ENCODE peak calls at places on chromosomes 6 and 20, in nine cellular contexts. R is A549; X is HEK293T; I is GM12892; A is naive thymus-derived CD4-positive, alpha-beta T cell; H is stimulated activated CD4-positive, alpha-beta T cell treated with anti-CD3 and anti-CD28 coated beads, Interleukin-12 subunit alpha, Interleukin-12 subunit beta, amount 100 ng/mL, for 4 hours; U is smooth muscle cell of the brain vasculature; V is AG08396; D is HTR-8/SVneo. W is an unnamed sample.

GRCh38 chr6:46948699-46949098 is 27.0 kb upstream of the ADGRF5 start:
- DNase-seq in A (no peak), U (no peak), R (no peak), V (no peak), X (no peak), D (no peak), H (no peak), I (no peak), W (no peak)

GRCh38 chr20:64146301-64146935 is 17.8 kb upstream of the MYT1 start:
- DNase-seq in A (no peak), I (no peak), D (no peak), V (no peak), X (no peak), U (no peak), R (no peak), H (no peak), W (no peak)

GRCh38 chr20:51529758-51530157 is 12.8 kb downstream of the NFATC2 start:
- DNase-seq in R (no peak), X (no peak), D (no peak), U (no peak), A (no peak), I (no peak), H (peak), V (no peak), W (peak)

GRCh38 chr6:142474446-142475289 is 172.9 kb downstream of the ADGRG6 start:
- DNase-seq in X (peak), H (no peak), A (peak), U (peak), R (peak), I (peak), V (peak), D (peak), W (peak)

GRCh38 chr6:138499303-138499991 is at the start of gene NHSL1:
- DNase-seq in X (peak), V (no peak), U (no peak), H (no peak), R (no peak), D (no peak), A (no peak), I (no peak), W (no peak)

GRCh38 chr6:15893556-15894253 is 230.9 kb upstream of the DTNBP1 start:
- DNase-seq in D (no peak), U (no peak), A (no peak), X (peak), V (no peak), R (no peak), H (no peak), I (no peak), W (no peak)

GRCh38 chr20:1177680-1178079 is 7.1 kb downstream of the TMEM74B start:
- DNase-seq in U (no peak), V (peak), X (peak), A (no peak), D (no peak), R (no peak), I (no peak), H (no peak), W (no peak)

GRCh38 chr6:72042088-72042487 is 155.7 kb downstream of the RIMS1 start:
- DNase-seq in D (no peak), H (no peak), A (no peak), I (no peak), R (no peak), V (no peak), U (no peak), X (no peak), W (no peak)

GRCh38 chr6:149477544-149477943 is 7.3 kb downstream of the ZC3H12D start:
- DNase-seq in V (no peak), H (no peak), R (no peak), X (no peak), I (no peak), A (no peak), D (no peak), U (no peak), W (no peak)

GRCh38 chr6:26309731-26310142 is 55.3 kb upstream of the BTN3A2 start:
- DNase-seq in A (no peak), U (no peak), H (no peak), V (no peak), X (no peak), D (no peak), R (no peak), I (no peak), W (no peak)

GRCh38 chr20:62943396-62943795 is 5.4 kb downstream of the GID8 start:
- DNase-seq in X (no peak), A (no peak), R (no peak), V (no peak), D (no peak), H (no peak), U (no peak), I (no peak), W (no peak)

GRCh38 chr6:126076992-126077664 is 90.8 kb downstream of the TRMT11 start:
- DNase-seq in I (no peak), H (no peak), U (no peak), V (no peak), A (no peak), R (no peak), D (no peak), X (no peak), W (no peak)